ENCODE peak calls at places on chromosome 9, in four cellular contexts. One of them, this sample, is unnamed.

GRCh38 chr9:120863833-120864232 is 13.2 kb downstream of the PHF19 start:
- DNase-seq in tibial nerve: no peak
- DNase-seq in suprapubic skin: no peak
- DNase-seq in IMR-90: no peak
- DNase-seq in this sample: no peak

GRCh38 chr9:81266086-81266485 is 423.3 kb downstream of the TLE1 start:
- DNase-seq in tibial nerve: no peak
- DNase-seq in suprapubic skin: no peak
- DNase-seq in IMR-90: peak; percentile 55
- DNase-seq in this sample: no peak

GRCh38 chr9:35910613-35911488 is 1.6 kb downstream of the SPAAR start:
- DNase-seq in tibial nerve: peak; percentile 46
- DNase-seq in suprapubic skin: no peak
- DNase-seq in IMR-90: peak; percentile 52
- DNase-seq in this sample: peak; percentile 35

GRCh38 chr9:112905084-112905483 is 14.4 kb upstream of the SLC46A2 start:
- DNase-seq in tibial nerve: no peak
- DNase-seq in suprapubic skin: no peak
- DNase-seq in IMR-90: no peak
- DNase-seq in this sample: no peak

GRCh38 chr9:12657233-12657632 is 36.0 kb upstream of the TYRP1 start:
- DNase-seq in tibial nerve: no peak
- DNase-seq in suprapubic skin: no peak
- DNase-seq in IMR-90: no peak
- DNase-seq in this sample: no peak

GRCh38 chr9:34629492-34629809 is 585 bp upstream of the ARID3C start:
- DNase-seq in tibial nerve: no peak
- DNase-seq in suprapubic skin: no peak
- DNase-seq in IMR-90: no peak
- DNase-seq in this sample: no peak

GRCh38 chr9:80062581-80062980 is 490.8 kb downstream of the TLE4 start:
- DNase-seq in tibial nerve: no peak
- DNase-seq in suprapubic skin: no peak
- DNase-seq in IMR-90: no peak
- DNase-seq in this sample: no peak

GRCh38 chr9:91817493-91818225 is 132.4 kb downstream of the ROR2 start:
- DNase-seq in tibial nerve: no peak
- DNase-seq in suprapubic skin: no peak
- DNase-seq in IMR-90: peak; percentile 95
- DNase-seq in this sample: peak; percentile 50

GRCh38 chr9:69758981-69759477 is 782 bp downstream of the PTAR1 start:
- DNase-seq in tibial nerve: peak; percentile 31
- DNase-seq in suprapubic skin: no peak
- DNase-seq in IMR-90: no peak
- DNase-seq in this sample: no peak

GRCh38 chr9:88544245-88544644 is 9.3 kb downstream of the NXNL2 start:
- DNase-seq in tibial nerve: no peak
- DNase-seq in suprapubic skin: no peak
- DNase-seq in IMR-90: no peak
- DNase-seq in this sample: no peak

GRCh38 chr9:129968690-129969485 is 74.1 kb downstream of the FNBP1 start:
- DNase-seq in tibial nerve: no peak
- DNase-seq in suprapubic skin: no peak
- DNase-seq in IMR-90: peak; percentile 93
- DNase-seq in this sample: no peak

GRCh38 chr9:123960366-123960765 is 30.4 kb upstream of the DENND1A start:
- DNase-seq in tibial nerve: no peak
- DNase-seq in suprapubic skin: no peak
- DNase-seq in IMR-90: no peak
- DNase-seq in this sample: no peak

GRCh38 chr9:131744171-131744714 is 4.4 kb upstream of the RAPGEF1 start:
- DNase-seq in tibial nerve: no peak
- DNase-seq in suprapubic skin: no peak
- DNase-seq in IMR-90: peak; percentile 37
- DNase-seq in this sample: no peak

GRCh38 chr9:98479967-98480847 is 224.8 kb upstream of the TBC1D2 start:
- DNase-seq in tibial nerve: no peak
- DNase-seq in suprapubic skin: no peak
- DNase-seq in IMR-90: peak; percentile 41
- DNase-seq in this sample: no peak

GRCh38 chr9:98485706-98486105 is 223.0 kb downstream of the GABBR2 start:
- DNase-seq in tibial nerve: no peak
- DNase-seq in suprapubic skin: no peak
- DNase-seq in IMR-90: no peak
- DNase-seq in this sample: no peak

GRCh38 chr9:98482248-98482647 is 226.5 kb downstream of the GABBR2 start:
- DNase-seq in tibial nerve: no peak
- DNase-seq in suprapubic skin: no peak
- DNase-seq in IMR-90: no peak
- DNase-seq in this sample: no peak

GRCh38 chr9:98481676-98482075 is 226.2 kb upstream of the TBC1D2 start:
- DNase-seq in tibial nerve: no peak
- DNase-seq in suprapubic skin: no peak
- DNase-seq in IMR-90: peak; percentile 39
- DNase-seq in this sample: no peak

DNA sequence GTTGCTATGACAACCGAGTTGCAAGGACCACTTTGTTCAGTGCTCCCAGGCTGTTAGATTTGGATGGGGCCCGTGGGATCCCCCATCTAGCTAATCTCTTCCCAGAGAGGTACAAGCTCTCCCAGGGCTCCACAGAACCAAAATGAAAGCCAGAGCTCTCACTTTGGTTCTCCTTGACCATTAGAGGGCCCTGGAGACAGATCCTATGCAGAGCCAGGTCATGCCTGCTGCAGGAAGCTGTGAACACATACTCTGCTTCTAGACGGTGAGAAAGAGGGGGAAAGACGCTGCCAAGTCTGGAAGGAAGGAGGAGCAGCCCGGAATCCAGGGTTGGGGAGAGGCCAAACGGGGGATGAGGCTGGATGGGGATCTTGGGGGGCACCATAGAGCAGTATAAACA is 224.5 kb downstream of the GABBR2 start:
- DNase-seq in tibial nerve: no peak
- DNase-seq in suprapubic skin: no peak
- DNase-seq in IMR-90: peak; percentile 54
- DNase-seq in this sample: no peak
- TF ChIP-seq CTCF in tibial nerve: no peak
- TF ChIP-seq CTCF in suprapubic skin: no peak
- TF ChIP-seq CTCF in IMR-90: peak; percentile 28
- TF ChIP-seq CTCF in this sample: no peak

DNA sequence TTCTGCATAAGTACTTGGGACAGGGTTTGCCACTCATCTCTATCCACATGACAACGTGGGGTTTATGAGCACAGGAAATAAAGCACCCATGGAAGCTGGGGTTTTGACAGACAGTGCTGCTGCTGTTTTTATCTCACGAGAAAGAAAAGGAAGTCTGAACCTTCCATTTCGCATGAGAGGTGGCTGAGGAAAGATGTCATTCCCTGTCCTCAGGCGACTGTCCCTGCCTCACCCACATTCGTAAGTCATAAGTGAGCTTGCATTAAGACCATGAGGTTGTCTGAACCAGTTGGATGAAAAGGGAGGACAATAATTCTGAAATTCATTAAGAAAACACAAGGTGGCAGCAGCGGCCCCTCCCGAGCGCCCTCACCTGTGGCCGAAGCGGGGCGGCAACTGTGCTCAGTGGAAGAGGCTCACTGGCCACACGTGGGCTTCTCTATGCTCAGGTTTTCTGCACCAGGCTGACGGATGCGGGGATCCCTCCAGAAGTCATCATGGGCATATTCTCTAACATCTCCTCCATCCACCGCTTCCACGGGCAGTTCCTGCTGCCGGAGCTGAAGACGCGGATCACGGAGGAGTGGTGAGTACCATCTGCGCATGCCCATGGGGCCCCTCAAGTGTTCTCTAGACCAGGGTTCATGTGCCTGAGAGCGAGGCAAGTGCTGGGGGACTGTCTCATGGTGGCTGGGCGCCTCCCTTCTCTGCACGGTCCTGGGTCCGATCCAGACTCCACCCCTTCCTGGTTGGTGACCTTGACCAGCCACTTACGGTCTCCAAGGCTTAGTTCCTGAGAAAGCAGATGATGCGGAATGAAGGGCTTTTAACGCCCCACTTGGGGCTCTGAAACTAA is 54.7 kb upstream of the SUSD3 start:
- DNase-seq in tibial nerve: peak; percentile 24
- DNase-seq in suprapubic skin: no peak
- DNase-seq in IMR-90: peak; percentile 22
- DNase-seq in this sample: no peak
- H3K4me3 ChIP-seq in tibial nerve: no peak overlapping the region
- H3K4me3 ChIP-seq in suprapubic skin: peak overlapping the region; percentile 8
- H3K4me3 ChIP-seq in IMR-90: no peak overlapping the region
- H3K4me3 ChIP-seq in this sample: no peak overlapping the region

DNA sequence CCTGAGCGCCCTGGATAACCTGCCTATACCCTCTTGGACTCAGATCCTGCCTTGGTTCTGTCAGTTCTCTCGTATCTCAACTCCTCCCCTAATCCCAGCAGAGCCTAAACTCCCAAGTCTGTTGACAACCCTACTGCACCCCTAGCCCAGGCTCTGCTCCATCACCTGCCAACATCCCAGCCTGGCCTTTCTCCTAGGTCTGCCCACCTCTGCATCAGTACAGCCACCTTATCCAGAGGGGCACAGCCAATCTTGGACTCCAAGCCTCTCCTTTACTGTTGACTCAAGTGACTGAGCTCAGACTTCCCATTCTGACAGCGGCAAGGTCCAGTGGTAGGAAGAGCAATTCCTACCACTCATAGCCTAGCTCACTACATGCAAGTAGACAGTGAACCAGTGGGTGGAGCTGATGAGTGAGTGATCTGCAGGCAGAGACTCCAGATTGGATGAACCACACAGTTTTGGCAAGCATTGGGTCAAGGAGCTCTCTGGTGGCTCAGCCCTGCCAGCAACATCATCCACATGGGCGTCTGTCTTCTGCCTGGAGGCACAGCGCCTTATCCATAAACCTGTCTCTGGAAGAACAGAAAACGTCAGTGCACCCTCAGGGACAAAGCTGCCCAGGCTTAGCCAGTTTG is 26.5 kb downstream of the TRMO start:
- DNase-seq in tibial nerve: no peak
- DNase-seq in suprapubic skin: no peak
- DNase-seq in IMR-90: peak; percentile 15
- DNase-seq in this sample: no peak
- TF ChIP-seq CTCF in tibial nerve: no peak
- TF ChIP-seq CTCF in suprapubic skin: no peak
- TF ChIP-seq CTCF in IMR-90: peak; percentile 13
- TF ChIP-seq CTCF in this sample: peak; percentile 21

DNA sequence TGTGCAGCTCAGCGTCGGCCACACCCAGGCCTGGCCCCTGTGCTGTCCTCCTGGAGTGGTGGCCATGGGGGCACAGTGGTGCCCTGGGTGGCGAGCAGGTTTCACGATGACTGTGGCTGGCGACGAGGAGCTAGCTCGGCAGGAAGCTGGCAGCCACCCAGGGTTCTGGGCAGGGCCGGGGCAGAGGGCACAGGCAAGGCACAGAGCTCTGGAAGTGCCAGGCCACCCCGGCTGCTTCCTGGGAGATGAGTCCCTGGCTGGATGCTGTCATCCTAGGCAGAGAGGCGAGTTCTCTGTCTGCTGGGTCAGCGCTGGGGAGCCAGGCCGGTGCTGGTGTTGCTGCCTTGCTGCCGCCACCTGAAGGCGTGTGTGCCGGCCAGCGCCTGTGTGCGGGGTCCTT is 51.7 kb downstream of the RXRA start:
- DNase-seq in tibial nerve: no peak
- DNase-seq in suprapubic skin: peak; percentile 87
- DNase-seq in IMR-90: no peak
- DNase-seq in this sample: no peak
- H3K4me3 ChIP-seq in tibial nerve: no peak overlapping the region
- H3K4me3 ChIP-seq in suprapubic skin: no peak overlapping the region
- H3K4me3 ChIP-seq in IMR-90: no peak overlapping the region
- H3K4me3 ChIP-seq in this sample: no peak overlapping the region